ENCODE peak calls at places on chromosomes 11 and 22, in ten cellular contexts. I is mucosa of descending colon; U is stimulated activated CD8-positive, alpha-beta memory T cell treated with anti-CD3 and anti-CD28 coated beads, Interleukin-2, amount 100 ng/mL, for 48 hours; S is NCI-H1105; Z is HS-5; Q is activated naive CD8-positive, alpha-beta T cell treated with anti-CD3 and anti-CD28 coated beads, Interleukin-2, amount 50 U/mL, for 24 hours; A is adipocyte; E is activated T-cell treated with anti-CD3 and anti-CD28 coated beads for 4 hours; T is HCT116; R is lower leg skin. C is an unnamed sample.

GRCh38 chr11:83158474-83158786 is 1.5 kb downstream of the PCF11 start:
- DNase-seq in R (no peak), T (no peak), Z (no peak), I (no peak), E (no peak), U (no peak), Q (no peak), A (no peak), S (no peak), C (no peak)

GRCh38 chr11:8834379-8834778 is 76.6 kb upstream of the AKIP1 start:
- DNase-seq in Q (no peak), R (no peak), U (no peak), I (no peak), A (peak), T (no peak), E (no peak), S (no peak), Z (no peak), C (no peak)

GRCh38 chr11:13535819-13536218 is 40.0 kb upstream of the PTH start:
- DNase-seq in T (peak), Z (no peak), R (no peak), S (no peak), A (no peak), U (no peak), I (no peak), E (no peak), Q (no peak), C (no peak)

GRCh38 chr11:131899954-131900580 is 529.7 kb downstream of the NTM start:
- DNase-seq in T (no peak), E (no peak), U (no peak), I (no peak), A (no peak), S (no peak), Z (no peak), R (no peak), Q (no peak), C (no peak)

GRCh38 chr11:102368472-102368871 is 21.5 kb downstream of the BIRC2 start:
- DNase-seq in A (no peak), Z (no peak), I (no peak), E (no peak), Q (no peak), T (no peak), R (no peak), U (no peak), S (no peak), C (no peak)

GRCh38 chr11:7889985-7890384 is 41.1 kb downstream of the OR10A6 start:
- DNase-seq in U (no peak), S (no peak), I (no peak), R (no peak), Q (no peak), T (no peak), E (no peak), A (no peak), Z (no peak), C (no peak)

GRCh38 chr11:61728940-61729219 is 23.6 kb upstream of the MYRF start:
- DNase-seq in S (no peak), R (no peak), Z (peak), A (peak), T (peak), E (no peak), Q (peak), I (no peak), U (no peak), C (peak)

GRCh38 chr11:115501504-115501894 is 2.7 kb downstream of the CADM1 start:
- DNase-seq in E (no peak), T (no peak), U (no peak), Z (no peak), Q (no peak), I (no peak), S (peak), R (no peak), A (no peak), C (no peak)

GRCh38 chr22:31488988-31489617 is 539 bp downstream of the EIF4ENIF1 start:
- DNase-seq in R (peak), U (peak), S (no peak), I (peak), Z (no peak), Q (peak), E (no peak), T (no peak), A (peak), C (no peak)

GRCh38 chr11:79241842-79242241 is 199.0 kb downstream of the TENM4 start:
- DNase-seq in Q (no peak), A (no peak), U (no peak), R (peak), E (no peak), I (no peak), T (no peak), S (no peak), Z (no peak), C (no peak)

GRCh38 chr11:70854891-70855556 is 397.4 kb downstream of the SHANK2 start:
- DNase-seq in A (no peak), I (no peak), E (no peak), Q (no peak), R (no peak), T (no peak), Z (no peak), S (peak), U (no peak), C (no peak)

GRCh38 chr22:28923826-28924732 is 40.7 kb downstream of the ZNRF3 start:
- DNase-seq in Q (no peak), E (no peak), S (peak), R (peak), T (peak), I (peak), Z (no peak), A (no peak), U (no peak), C (no peak)

GRCh38 chr11:18106688-18107087 is 806 bp upstream of the SAAL1 start:
- DNase-seq in A (no peak), T (no peak), R (no peak), Q (no peak), U (no peak), Z (no peak), S (no peak), I (no peak), E (no peak), C (no peak)

GRCh38 chr22:21632931-21633330 is 371 bp downstream of the CCDC116 start:
- DNase-seq in I (no peak), U (no peak), R (no peak), Z (no peak), E (no peak), Q (no peak), S (no peak), A (no peak), T (no peak), C (no peak)

GRCh38 chr11:130871616-130872015 is 44.7 kb downstream of the SNX19 start:
- DNase-seq in Q (no peak), R (no peak), U (no peak), S (no peak), Z (no peak), E (no peak), T (no peak), A (no peak), I (no peak), C (peak)

GRCh38 chr22:22031571-22031970 is 49.0 kb upstream of the TOP3B start:
- DNase-seq in R (no peak), Z (no peak), S (no peak), A (peak), E (no peak), T (no peak), I (no peak), Q (no peak), U (no peak), C (no peak)

GRCh38 chr11:131370901-131371790 is 731 bp downstream of the NTM start:
- DNase-seq in R (no peak), S (peak), Q (no peak), I (no peak), E (no peak), U (no peak), T (no peak), Z (no peak), A (no peak), C (no peak)

GRCh38 chr11:60790726-60791125 is 5.6 kb downstream of the MS4A10 start:
- DNase-seq in A (no peak), E (no peak), T (no peak), R (no peak), U (no peak), S (no peak), I (no peak), Q (no peak), Z (no peak), C (no peak)

GRCh38 chr11:72643547-72643946 is 30.7 kb downstream of the PDE2A start:
- DNase-seq in R (no peak), Q (no peak), Z (no peak), U (no peak), I (no peak), T (peak), E (no peak), S (no peak), A (peak), C (peak)

GRCh38 chr11:69489031-69489745 is 7.7 kb downstream of the LINC01488 start:
- DNase-seq in I (peak), U (no peak), Q (no peak), E (no peak), R (no peak), A (no peak), Z (no peak), S (no peak), T (no peak), C (no peak)